ENCODE peak calls at places on chromosome 3, in four cellular contexts. Q, T, Z and S are unnamed samples.

GRCh38 chr3:140244893-140245292 is 309.9 kb downstream of the CLSTN2 start:
- DNase-seq in Q (no peak), T (no peak), Z (no peak), S (no peak)

GRCh38 chr3:133995264-133995663 is 34.5 kb downstream of the SLCO2A1 start:
- DNase-seq in T (no peak), Z (no peak), Q (no peak), S (no peak)

GRCh38 chr3:151765685-151766084 is 32.0 kb downstream of the AADACL2 start:
- DNase-seq in Q (peak; percentile 48), T (no peak), Z (no peak), S (no peak)

GRCh38 chr3:187626581-187626980 is 43.6 kb downstream of the SST start:
- DNase-seq in Q (no peak), Z (no peak), T (no peak), S (no peak)

GRCh38 chr3:122576174-122576940 is 1.1 kb upstream of the PARP15 start:
- DNase-seq in Z (no peak), T (no peak), Q (no peak), S (no peak)

GRCh38 chr3:44019736-44020135 is 221.9 kb upstream of the TOPAZ1 start:
- DNase-seq in T (no peak), Z (no peak), Q (no peak), S (no peak)

GRCh38 chr3:124599779-124600693 is 130.2 kb upstream of the UMPS start:
- DNase-seq in Q (peak; percentile 9), Z (peak; percentile 53), T (no peak), S (no peak)

GRCh38 chr3:58492385-58492970 is 582 bp downstream of the KCTD6 start:
- DNase-seq in T (no peak), Q (no peak), Z (no peak), S (no peak)

GRCh38 chr3:120129718-120130117 is 35.5 kb upstream of the GSK3B start:
- DNase-seq in T (no peak), Q (no peak), Z (no peak), S (no peak)

GRCh38 chr3:23175361-23176073 is 27.6 kb upstream of the UBE2E2 start:
- DNase-seq in T (no peak), Q (no peak), Z (no peak), S (no peak)

GRCh38 chr3:87977765-87978164 is 81.0 kb downstream of the CGGBP1 start:
- DNase-seq in Z (no peak), T (no peak), Q (no peak), S (no peak)

GRCh38 chr3:171415070-171415469 is 45.1 kb downstream of the TNIK start:
- DNase-seq in Z (no peak), T (no peak), Q (no peak), S (no peak)

GRCh38 chr3:54790046-54790445 is 137.8 kb downstream of the LRTM1 start:
- DNase-seq in Z (no peak), T (no peak), Q (no peak), S (no peak)

GRCh38 chr3:172152294-172152649 is 112.9 kb downstream of the FNDC3B start:
- DNase-seq in Z (no peak), Q (no peak), T (no peak), S (no peak)

GRCh38 chr3:152128356-152128755 is 140.4 kb upstream of the MBNL1 start:
- DNase-seq in T (no peak), Q (no peak), Z (no peak), S (no peak)

GRCh38 chr3:156303316-156303715 is 182.9 kb downstream of the KCNAB1 start:
- DNase-seq in Z (no peak), T (no peak), Q (no peak), S (no peak)

GRCh38 chr3:50044976-50045375 is 43.7 kb upstream of the RBM5 start:
- DNase-seq in Q (no peak), T (no peak), Z (no peak), S (no peak)

GRCh38 chr3:123347691-123348264 is 101.1 kb downstream of the ADCY5 start:
- DNase-seq in T (no peak), Q (no peak), Z (no peak), S (no peak)

GRCh38 chr3:140699516-140700231 is 21.8 kb downstream of the TRIM42 start:
- DNase-seq in Q (no peak), Z (peak; percentile 98), T (no peak), S (no peak)

GRCh38 chr3:111618945-111619344 is 23.8 kb upstream of the ZBED2 start:
- DNase-seq in T (no peak), Z (no peak), Q (no peak), S (no peak)

GRCh38 chr3:151460774-151461450 is at the start of gene IGSF10:
- DNase-seq in Z (no peak), Q (peak; percentile 11), T (peak; percentile 11), S (peak; percentile 61)

GRCh38 chr3:82977871-82978270 is 1216.4 kb upstream of the GBE1 start:
- DNase-seq in T (no peak), Z (no peak), Q (no peak), S (no peak)

GRCh38 chr3:69240651-69241578 is 118.5 kb upstream of the LMOD3 start:
- DNase-seq in Q (no peak), T (no peak), Z (no peak), S (no peak)

GRCh38 chr3:196638922-196639516 is 475 bp upstream of the NRROS start:
- DNase-seq in Q (no peak), Z (no peak), T (no peak), S (no peak)

GRCh38 chr3:41112466-41112865 is 86.8 kb upstream of the CTNNB1 start:
- DNase-seq in Q (no peak), T (no peak), Z (no peak), S (no peak)

GRCh38 chr3:132134611-132135010 is 99.8 kb upstream of the CPNE4 start:
- DNase-seq in Z (no peak), Q (peak; percentile 73), T (no peak), S (no peak)

GRCh38 chr3:127399154-127399553 is 111.3 kb upstream of the PRR20G start:
- DNase-seq in Z (no peak), Q (no peak), T (no peak), S (no peak)

GRCh38 chr3:179045719-179046402 is 25.7 kb downstream of the ZMAT3 start:
- DNase-seq in Z (no peak), Q (no peak), T (no peak), S (no peak)

GRCh38 chr3:71129611-71130515 is 453.7 kb downstream of the FOXP1 start:
- DNase-seq in Z (no peak), T (no peak), Q (peak; percentile 47), S (no peak)

GRCh38 chr3:40191850-40192448 is 117.6 kb upstream of the EIF1B start:
- DNase-seq in T (peak; percentile 83), Q (peak; percentile 41), Z (peak; percentile 33), S (peak; percentile 76)

GRCh38 chr3:128532007-128532983 is 39.3 kb upstream of the GATA2 start:
- DNase-seq in Z (no peak), T (no peak), Q (no peak), S (no peak)

GRCh38 chr3:171640520-171641412 is 169.5 kb downstream of the PLD1 start:
- DNase-seq in T (no peak), Z (peak; percentile 25), Q (peak; percentile 15), S (peak; percentile 23)

GRCh38 chr3:156908398-156908797 is 82.2 kb downstream of the LEKR1 start:
- DNase-seq in Q (no peak), T (no peak), Z (no peak), S (no peak)

GRCh38 chr3:45092132-45093031 is 53.8 kb downstream of the CDCP1 start:
- DNase-seq in Q (peak; percentile 72), T (peak; percentile 63), Z (no peak), S (no peak)

GRCh38 chr3:143697975-143698374 is 150.3 kb downstream of the SLC9A9 start:
- DNase-seq in Z (no peak), T (no peak), Q (peak; percentile 18), S (no peak)
- TF ChIP-seq CTCF in Z (no peak), T (no peak), Q (no peak), S (no peak)

DNA sequence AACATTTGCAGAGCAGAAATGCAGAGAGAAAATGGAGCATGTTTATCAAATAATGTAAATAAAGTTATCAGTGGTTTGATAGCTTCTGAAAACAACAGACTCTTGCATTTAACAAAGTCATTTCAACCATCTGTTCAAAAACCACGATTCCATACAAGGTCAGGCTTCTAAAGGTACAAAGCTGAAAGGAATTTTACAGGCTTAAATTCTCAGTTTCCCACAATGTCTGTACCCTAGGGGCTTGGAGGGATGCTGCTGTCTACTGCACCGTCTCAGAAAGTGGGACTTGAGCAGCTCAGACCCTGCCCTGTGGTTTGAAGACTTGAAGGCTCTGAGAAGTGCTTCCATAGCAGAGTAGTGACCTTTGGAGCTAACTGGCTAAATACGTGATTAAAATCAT is 30.4 kb upstream of the TM4SF1 start:
- DNase-seq in Z (peak; percentile 39), T (no peak), Q (no peak), S (no peak)
- TF ChIP-seq HMGXB4 in Z (no peak), T (no peak), Q (no peak), S (no peak)

GRCh38 chr3:36124118-36124796 is 256.0 kb upstream of the STAC start:
- DNase-seq in Z (peak; percentile 38), Q (peak; percentile 67), T (no peak), S (peak; percentile 70)
- TF ChIP-seq CTCF in Z (peak; percentile 59), Q (peak; percentile 66), T (no peak), S (peak; percentile 53)

DNA sequence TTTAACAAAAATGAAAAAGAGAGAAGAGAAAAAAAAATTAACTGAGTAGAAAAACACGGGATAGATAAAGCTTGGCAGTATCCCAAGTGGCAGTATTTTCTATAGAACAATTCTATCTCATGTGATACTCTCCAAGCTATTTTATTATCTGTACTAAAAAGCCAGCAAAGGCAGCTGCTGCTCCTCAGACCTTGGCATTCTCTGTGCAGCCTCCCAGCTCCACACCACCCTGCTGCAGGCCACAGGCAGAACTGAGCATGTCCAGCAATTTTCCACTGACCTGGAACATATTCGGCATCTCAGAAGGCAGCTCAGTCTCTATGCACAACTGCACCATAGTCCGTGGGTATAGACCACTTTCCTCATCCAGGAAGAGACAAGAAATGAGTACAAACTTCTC is 1161.4 kb downstream of the IGSF11 start:
- DNase-seq in T (no peak), Z (no peak), Q (no peak), S (no peak)
- TF ChIP-seq HMGXB4 in T (no peak), Z (no peak), Q (no peak), S (no peak)